ENCODE peak calls at places on chromosomes 1 and 21, in seven cellular contexts. W is ascending aorta, L is fibroblast of the aortic adventitia, V is Peyer's patch, D is dorsolateral prefrontal cortex, H is astrocyte of the cerebellum, U is fibroblast of lung. Y is an unnamed sample.

GRCh38 chr1:117416546-117417117 is 49.4 kb downstream of the MAN1A2 start:
- DNase-seq in W (no peak), L (no peak), V (no peak), D (no peak), H (no peak), U (no peak), Y (no peak)

GRCh38 chr1:10677508-10678364 is 118.7 kb downstream of the CASZ1 start:
- DNase-seq in W (no peak), L (no peak), V (peak), D (no peak), H (peak), U (no peak), Y (no peak)

GRCh38 chr1:166111430-166111829 is 55.4 kb downstream of the FAM78B start:
- DNase-seq in W (no peak), L (no peak), V (no peak), D (no peak), H (no peak), U (no peak), Y (no peak)

GRCh38 chr1:231460614-231461013 is 38.5 kb upstream of the EGLN1 start:
- DNase-seq in W (no peak), L (no peak), V (no peak), D (no peak), H (peak), U (no peak), Y (no peak)

GRCh38 chr21:44758781-44759627 is 42.6 kb downstream of the UBE2G2 start:
- DNase-seq in W (no peak), L (no peak), V (no peak), D (no peak), H (no peak), U (no peak), Y (no peak)

GRCh38 chr1:200453544-200453905 is 43.7 kb upstream of the ZNF281 start:
- DNase-seq in W (no peak), L (no peak), V (no peak), D (no peak), H (no peak), U (peak), Y (no peak)

GRCh38 chr21:35234725-35235124 is 185.6 kb upstream of the RUNX1 start:
- DNase-seq in W (no peak), L (no peak), V (no peak), D (no peak), H (peak), U (no peak), Y (no peak)

GRCh38 chr1:207284209-207284892 is 37.1 kb upstream of the CD55 start:
- DNase-seq in W (no peak), L (peak), V (no peak), D (no peak), H (no peak), U (no peak), Y (no peak)

GRCh38 chr21:41831453-41831831 is 47.7 kb downstream of the PRDM15 start:
- DNase-seq in W (no peak), L (no peak), V (no peak), D (peak), H (no peak), U (no peak), Y (no peak)

GRCh38 chr21:35925497-35925896 is 134.8 kb downstream of the SETD4 start:
- DNase-seq in W (no peak), L (peak), V (no peak), D (no peak), H (peak), U (peak), Y (no peak)

GRCh38 chr1:163171826-163172225 is 30.9 kb downstream of the RGS5 start:
- DNase-seq in W (no peak), L (peak), V (no peak), D (no peak), H (no peak), U (peak), Y (no peak)

GRCh38 chr1:48775817-48776399 is 783 bp downstream of the BEND5 start:
- DNase-seq in W (no peak), L (no peak), V (no peak), D (no peak), H (no peak), U (no peak), Y (no peak)

GRCh38 chr1:6180215-6180577 is at the start of gene CHD5:
- DNase-seq in W (no peak), L (no peak), V (peak), D (peak), H (no peak), U (no peak), Y (no peak)

GRCh38 chr1:28973850-28974841 is 59.8 kb downstream of the EPB41 start:
- DNase-seq in W (no peak), L (peak), V (no peak), D (no peak), H (no peak), U (peak), Y (no peak)

GRCh38 chr21:45164124-45164511 is 89.7 kb downstream of the ADARB1 start:
- DNase-seq in W (no peak), L (no peak), V (no peak), D (no peak), H (no peak), U (no peak), Y (peak)

DNA sequence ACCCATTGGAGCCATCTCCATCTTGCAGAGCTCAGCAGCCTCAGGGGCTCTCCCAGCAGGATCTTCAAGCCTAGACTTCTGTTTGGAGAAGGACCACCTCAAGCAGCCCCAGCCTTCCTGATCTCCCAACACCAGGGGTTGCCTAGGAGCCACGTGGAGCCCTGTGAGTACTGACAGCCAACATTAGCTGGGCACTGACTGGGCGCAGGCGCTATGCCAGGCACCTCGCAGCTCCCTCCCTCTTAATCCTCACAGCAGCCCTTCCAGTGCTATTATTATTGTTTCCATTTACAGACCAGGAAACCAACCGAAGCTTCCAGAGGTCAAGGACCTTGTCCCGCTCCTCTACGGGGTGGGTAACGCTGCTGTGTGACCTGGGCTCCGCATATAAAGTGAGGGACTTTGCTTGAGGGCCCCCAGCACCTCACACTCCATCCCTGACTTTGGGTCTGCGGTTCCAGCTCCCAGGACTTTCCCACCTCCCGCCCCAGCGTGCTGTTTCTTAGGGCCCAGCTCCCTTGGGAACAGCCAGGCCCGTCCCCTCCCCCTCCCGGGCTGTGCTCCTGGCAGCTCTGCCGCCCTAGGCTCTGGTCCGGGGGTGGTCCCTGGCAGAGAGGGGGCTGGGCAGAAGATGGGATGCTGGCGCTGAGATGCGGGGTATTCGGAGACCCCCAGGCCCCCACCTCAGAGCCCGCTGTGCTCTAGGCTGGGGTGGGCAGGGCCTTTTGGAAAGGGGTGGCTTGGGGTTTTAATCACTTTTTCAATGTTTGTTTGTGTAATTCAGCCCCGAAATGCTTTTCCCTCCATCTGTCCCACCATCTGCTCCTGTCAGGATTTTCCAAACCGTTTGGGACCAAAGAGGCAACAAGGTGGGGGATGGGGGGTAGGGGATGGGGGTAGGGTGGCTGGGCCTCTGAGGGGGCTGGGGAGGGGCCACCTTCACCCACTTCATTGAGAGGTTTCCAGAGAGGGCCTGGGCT is 4.1 kb upstream of the HPCA start:
- DNase-seq in W (no peak), L (no peak), V (peak), D (peak), H (no peak), U (no peak), Y (no peak)
- H3K4me3 ChIP-seq in W (no peak), L (no peak), V (no peak), D (no peak), H (no peak), U (no peak), Y (no peak)

GRCh38 chr21:33030633-33031032 is 4.9 kb downstream of the OLIG2 start:
- DNase-seq in W (no peak), L (no peak), V (no peak), D (no peak), H (no peak), U (no peak), Y (no peak)

GRCh38 chr21:33029975-33030461 is 4.3 kb downstream of the OLIG2 start:
- DNase-seq in W (no peak), L (no peak), V (no peak), D (no peak), H (no peak), U (no peak), Y (no peak)

GRCh38 chr21:33032434-33033047 is 6.8 kb downstream of the OLIG2 start:
- DNase-seq in W (no peak), L (no peak), V (no peak), D (no peak), H (no peak), U (no peak), Y (no peak)

GRCh38 chr21:33031562-33031961 is 5.8 kb downstream of the OLIG2 start:
- DNase-seq in W (no peak), L (no peak), V (no peak), D (no peak), H (no peak), U (no peak), Y (no peak)

GRCh38 chr21:33031152-33031551 is 5.4 kb downstream of the OLIG2 start:
- DNase-seq in W (no peak), L (no peak), V (no peak), D (no peak), H (no peak), U (no peak), Y (no peak)
- H3K4me3 ChIP-seq in W (no peak), L (no peak), V (no peak), D (no peak), H (no peak), U (no peak), Y (no peak)

GRCh38 chr1:1356796-1357401 is 1.5 kb downstream of the MXRA8 start:
- DNase-seq in W (no peak), L (no peak), V (no peak), D (no peak), H (no peak), U (no peak), Y (no peak)

GRCh38 chr1:1359668-1360468 is 1.5 kb upstream of the MXRA8 start:
- DNase-seq in W (no peak), L (peak), V (no peak), D (no peak), H (peak), U (peak), Y (no peak)

GRCh38 chr1:1359316-1359667 is 937 bp upstream of the MXRA8 start:
- DNase-seq in W (no peak), L (peak), V (no peak), D (no peak), H (peak), U (peak), Y (no peak)

GRCh38 chr1:1357871-1358432 is 403 bp downstream of the MXRA8 start:
- DNase-seq in W (no peak), L (no peak), V (no peak), D (no peak), H (no peak), U (no peak), Y (no peak)

DNA sequence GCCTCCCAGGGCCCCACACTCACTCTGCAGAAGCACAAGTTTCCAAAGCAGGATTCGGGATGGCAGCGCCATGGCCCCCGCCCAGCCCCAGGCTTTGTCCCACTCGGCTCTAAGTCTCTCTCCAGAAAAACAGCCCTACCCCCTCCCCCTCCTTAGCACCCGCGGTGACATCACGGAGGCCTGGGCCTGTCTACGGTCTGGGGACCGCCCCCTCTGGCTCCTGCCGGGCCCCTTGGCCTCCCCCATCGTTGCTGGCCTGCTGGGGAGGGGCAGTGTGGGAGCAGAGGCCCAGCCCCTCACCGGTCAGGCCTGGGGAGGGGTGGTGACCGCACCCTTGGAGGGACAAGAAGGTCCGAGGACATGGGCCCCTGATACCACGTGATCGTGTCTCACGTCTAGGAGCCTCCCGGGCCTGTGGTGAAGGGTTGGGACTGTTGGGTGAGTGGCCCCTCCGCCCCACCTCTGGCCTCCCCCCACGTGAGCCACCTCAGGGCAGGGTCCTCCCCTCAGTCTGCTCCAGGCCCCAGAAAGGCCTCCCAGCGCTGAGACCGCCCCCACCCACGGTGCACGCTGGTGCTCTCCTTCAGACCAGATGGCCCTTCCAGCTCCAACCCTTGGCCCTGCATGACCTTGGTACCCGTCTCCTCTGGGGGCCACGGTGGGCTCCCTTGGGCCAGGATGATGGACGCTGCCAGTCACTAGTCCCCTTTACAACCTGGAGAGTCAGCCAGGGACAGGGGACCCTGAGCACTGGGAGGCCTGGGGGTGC is at the start of gene MXRA8:
- DNase-seq in W (peak), L (peak), V (no peak), D (no peak), H (no peak), U (peak), Y (peak)
- H3K4me3 ChIP-seq in W (peak), L (peak), V (peak), D (peak), H (peak), U (peak), Y (peak)

GRCh38 chr1:209430821-209431259 is 152.7 kb upstream of the CAMK1G start:
- DNase-seq in W (no peak), L (no peak), V (no peak), D (no peak), H (no peak), U (no peak), Y (no peak)
- H3K4me3 ChIP-seq in W (no peak), L (no peak), V (no peak), D (no peak), H (no peak), U (no peak), Y (no peak)

DNA sequence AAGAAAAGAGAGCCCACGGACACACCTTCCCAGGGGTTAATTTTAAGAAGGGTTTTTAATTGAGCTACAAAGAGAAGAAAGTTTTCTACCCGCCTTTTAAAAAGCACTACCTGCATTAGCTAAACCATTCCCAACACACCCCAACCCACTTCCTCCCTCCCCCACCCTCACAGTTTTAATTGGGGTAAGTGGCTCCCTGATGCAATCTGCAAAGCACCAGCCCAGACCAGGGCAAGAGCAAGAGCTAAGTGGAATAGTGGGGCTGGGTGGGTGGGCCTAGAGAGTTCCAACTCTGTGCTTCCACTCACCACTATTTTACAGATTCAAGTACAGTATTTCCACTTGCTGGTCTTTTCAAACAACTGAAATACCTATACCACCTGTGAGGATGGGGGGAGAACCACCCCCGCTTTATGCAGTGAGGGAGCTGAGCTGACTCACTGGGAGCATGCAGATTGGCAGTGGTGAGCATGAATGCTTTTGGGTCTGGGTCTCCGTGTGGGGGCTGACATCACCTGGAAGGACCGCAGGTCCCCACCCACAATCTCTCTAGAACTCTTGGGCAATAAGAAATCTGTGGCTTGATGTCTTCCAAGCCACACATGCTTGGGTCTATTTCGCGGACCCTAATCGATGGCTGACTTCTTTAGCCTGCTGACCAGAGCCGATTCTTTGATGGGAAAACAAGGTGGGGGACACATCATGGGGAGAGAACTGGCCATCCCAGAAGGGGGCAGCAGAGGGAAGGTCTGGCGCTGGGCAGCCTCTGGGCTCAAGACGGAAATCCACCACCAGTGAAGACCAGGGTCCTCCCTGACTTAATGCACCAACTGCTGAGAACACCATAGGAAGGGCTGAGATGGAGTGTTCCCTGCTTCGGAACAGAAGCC is 95.5 kb downstream of the SSBP3 start:
- DNase-seq in W (no peak), L (peak), V (no peak), D (no peak), H (no peak), U (peak), Y (no peak)
- H3K4me3 ChIP-seq in W (no peak), L (no peak), V (no peak), D (no peak), H (no peak), U (no peak), Y (no peak)